ENCODE peak calls at places on chromosomes 1 and 21, in four cellular contexts. Z is GM12878, G is H1, O is K562. R is an unnamed sample.

GRCh38 chr1:100400332-100400933 is 48.1 kb downstream of the CDC14A start:
- DNase-seq in Z (no peak), G (no peak), O (peak), R (peak)

GRCh38 chr21:29258626-29259335 is 39.9 kb upstream of the BACH1 start:
- DNase-seq in Z (no peak), G (no peak), O (no peak), R (peak)

GRCh38 chr1:67691712-67692111 is 6.7 kb downstream of the GADD45A start:
- DNase-seq in Z (no peak), G (no peak), O (no peak), R (no peak)

GRCh38 chr1:112507896-112508241 is 896 bp upstream of the WNT2B start:
- DNase-seq in Z (no peak), G (peak), O (peak), R (no peak)

GRCh38 chr1:204367193-204367858 is 7.6 kb upstream of the PLEKHA6 start:
- DNase-seq in Z (no peak), G (no peak), O (no peak), R (no peak)

GRCh38 chr1:24914226-24915069 is 15.6 kb downstream of the RUNX3 start:
- DNase-seq in Z (no peak), G (no peak), O (no peak), R (peak)

GRCh38 chr1:89833183-89834077 is 12.6 kb downstream of the LRRC8D start:
- DNase-seq in Z (no peak), G (no peak), O (no peak), R (peak)

GRCh38 chr1:204904228-204904810 is 33.7 kb downstream of the NFASC start:
- DNase-seq in Z (no peak), G (no peak), O (no peak), R (no peak)

GRCh38 chr21:34900376-34900775 is 148.7 kb downstream of the RUNX1 start:
- DNase-seq in Z (no peak), G (no peak), O (no peak), R (no peak)

GRCh38 chr1:172425339-172425738 is 4.9 kb downstream of the C1orf105 start:
- DNase-seq in Z (no peak), G (no peak), O (peak), R (no peak)

GRCh38 chr1:168223681-168224515 is 1.9 kb upstream of the SFT2D2 start:
- DNase-seq in Z (no peak), G (no peak), O (no peak), R (no peak)

GRCh38 chr1:121594096-121594495 is 409.3 kb downstream of the SRGAP2C start:
- DNase-seq in Z (no peak), G (no peak), O (no peak), R (peak)

GRCh38 chr1:227880342-227880924 is 65.0 kb downstream of the PRSS38 start:
- DNase-seq in Z (no peak), G (no peak), O (no peak), R (no peak)

DNA sequence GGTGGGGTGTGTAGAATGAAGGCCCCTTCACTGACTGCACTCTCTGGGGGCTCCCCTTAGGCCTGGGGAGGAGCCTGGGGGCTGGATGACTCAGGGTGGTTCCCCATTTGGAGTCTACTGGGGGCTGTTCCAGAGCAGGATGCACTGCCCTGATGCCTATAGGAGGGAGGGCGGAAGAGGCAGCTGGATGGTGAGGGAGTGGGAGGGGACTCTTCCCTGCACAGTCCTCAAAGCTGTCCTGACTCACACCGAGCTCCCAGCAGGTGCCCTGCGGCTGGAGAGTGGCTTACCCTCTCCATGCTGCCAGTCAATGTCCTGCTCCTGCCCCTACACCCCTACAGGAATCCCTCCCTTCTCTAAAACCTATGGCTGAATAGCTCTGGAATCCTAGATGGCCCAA is 204.4 kb downstream of the TRABD2B start:
- DNase-seq in Z (no peak), G (no peak), O (no peak), R (no peak)
- TF ChIP-seq RFX5 in Z (no peak), G (no peak), O (no peak), R (no peak)

DNA sequence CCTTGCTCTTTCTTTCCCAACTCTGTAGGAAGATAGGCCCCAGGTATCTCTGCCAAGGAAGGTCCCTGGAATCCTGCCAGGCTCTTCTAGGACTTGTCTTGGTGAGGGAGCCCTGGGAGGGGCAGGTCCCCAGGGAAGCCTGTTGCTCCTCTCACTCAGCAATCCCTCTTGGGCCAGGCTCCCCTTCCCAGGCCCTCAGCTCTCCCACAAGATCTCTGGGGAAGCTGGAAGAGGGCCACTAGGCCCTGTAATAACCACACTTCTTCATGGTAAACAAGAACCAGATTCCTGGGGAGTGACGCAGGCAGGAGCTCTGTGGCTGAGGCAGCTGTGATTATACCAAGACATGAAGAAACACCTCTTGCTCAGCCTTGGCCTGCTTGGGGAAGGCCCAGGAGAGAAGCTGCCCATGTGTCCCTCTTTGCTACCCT is 9.9 kb upstream of the MAPKAPK2 start:
- DNase-seq in Z (no peak), G (no peak), O (no peak), R (no peak)
- TF ChIP-seq POLR2AphosphoS5 in Z (no peak), G (no peak), O (no peak), R (no peak)

DNA sequence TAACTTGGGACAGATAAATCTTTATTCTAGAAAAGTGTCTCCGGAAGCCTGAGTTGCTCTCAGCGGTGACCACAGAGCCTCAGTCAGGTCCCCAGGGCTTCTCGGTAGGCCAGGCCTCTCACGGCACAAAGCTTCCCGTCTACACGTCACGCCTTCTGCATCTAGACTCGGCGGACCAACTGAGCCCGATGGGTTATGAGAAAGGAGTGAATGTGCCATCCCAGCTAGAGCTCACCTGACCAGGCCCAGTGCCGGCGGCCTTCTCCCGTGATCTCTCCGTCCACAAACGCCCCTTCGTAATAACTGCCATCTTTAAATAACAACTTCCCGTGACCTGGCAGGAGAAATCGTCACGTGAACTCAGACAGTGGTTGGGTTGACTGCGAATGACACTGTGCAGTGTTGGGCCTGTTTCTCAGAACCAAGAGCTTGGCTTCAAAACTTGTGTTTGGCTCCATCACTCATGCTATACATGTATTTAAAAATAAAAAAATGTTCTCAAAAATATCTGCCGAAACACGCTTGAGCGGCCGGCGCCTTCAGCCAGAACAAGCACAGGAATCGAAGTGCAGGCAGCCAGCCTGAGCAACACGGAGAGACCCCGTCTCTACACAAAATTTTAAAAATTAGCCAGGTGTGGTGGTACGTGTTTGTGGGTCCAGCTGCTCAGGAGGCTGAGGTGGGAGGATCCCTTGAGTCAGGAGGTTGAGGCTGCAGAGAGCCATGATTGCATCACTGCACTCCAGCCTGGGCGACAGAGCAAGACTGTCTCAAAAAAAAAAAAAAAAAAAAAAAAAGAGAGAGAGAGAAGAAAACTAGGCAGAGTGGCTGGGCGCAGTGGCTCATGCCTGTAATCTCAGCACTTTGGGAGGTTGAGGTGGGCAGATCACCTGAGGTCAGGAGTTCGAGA is 3.1 kb downstream of the MORN1 start:
- DNase-seq in Z (no peak), G (no peak), O (no peak), R (no peak)
- TF ChIP-seq CEBPB in Z (no peak), G (no peak), O (no peak), R (no peak)

GRCh38 chr1:30839827-30840359 is 68.7 kb downstream of the SDC3 start:
- DNase-seq in Z (no peak), G (no peak), O (no peak), R (no peak)

GRCh38 chr1:30829889-30830288 is 72.3 kb upstream of the LAPTM5 start:
- DNase-seq in Z (no peak), G (no peak), O (no peak), R (no peak)

GRCh38 chr1:30830537-30830936 is 73.0 kb upstream of the LAPTM5 start:
- DNase-seq in Z (no peak), G (no peak), O (no peak), R (no peak)

GRCh38 chr1:30837653-30838052 is 70.9 kb downstream of the SDC3 start:
- DNase-seq in Z (no peak), G (no peak), O (no peak), R (no peak)

DNA sequence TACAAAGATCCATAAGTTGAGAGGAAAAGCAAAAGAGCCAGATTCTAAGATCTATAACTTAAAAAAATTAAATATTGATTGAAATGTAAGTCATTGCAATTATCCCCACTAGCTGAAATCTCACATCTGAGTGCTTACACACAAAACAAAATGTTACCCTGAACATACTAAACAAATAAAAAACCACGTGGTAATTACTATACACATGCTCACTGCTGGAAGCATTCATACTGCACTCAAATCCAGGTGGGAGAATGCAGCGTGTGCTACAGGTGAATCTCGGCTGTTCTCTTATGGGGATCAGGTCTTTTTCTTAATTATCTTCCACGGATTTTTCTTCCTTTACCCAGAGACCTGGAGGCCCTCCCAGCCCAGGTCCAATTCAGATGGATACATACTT is 74.3 kb downstream of the SDC3 start:
- DNase-seq in Z (no peak), G (no peak), O (no peak), R (no peak)
- TF ChIP-seq RFX5 in Z (no peak), G (no peak), O (no peak), R (no peak)

DNA sequence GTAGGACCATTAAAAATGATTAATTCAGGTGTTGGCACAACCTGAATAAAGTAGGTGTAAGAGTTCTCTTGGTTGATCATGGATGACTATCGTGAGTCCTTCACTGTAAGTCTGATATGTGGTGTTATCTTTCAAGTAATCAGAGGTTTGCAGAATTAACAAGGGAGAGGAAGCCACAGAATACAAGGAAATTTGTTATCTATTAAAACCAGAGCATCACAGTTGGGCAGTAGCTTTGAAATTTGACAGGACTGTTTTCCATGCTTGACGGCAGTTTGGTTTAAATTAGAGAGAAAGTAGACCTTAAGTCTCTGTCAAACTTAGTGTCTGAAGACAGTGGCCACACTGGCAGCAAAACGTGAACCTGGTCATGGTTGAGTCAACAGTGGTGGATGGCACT is 139.5 kb upstream of the KCNK2 start:
- DNase-seq in Z (no peak), G (no peak), O (peak), R (no peak)
- TF ChIP-seq POLR2AphosphoS5 in Z (no peak), G (no peak), O (no peak), R (no peak)

GRCh38 chr1:36304521-36304920 is 1.6 kb upstream of the SH3D21 start:
- DNase-seq in Z (no peak), G (no peak), O (no peak), R (no peak)
- TF ChIP-seq CEBPB in Z (no peak), G (no peak), O (no peak), R (no peak)

GRCh38 chr1:91872560-91873081 is 13.3 kb downstream of the TGFBR3 start:
- DNase-seq in Z (no peak), G (no peak), O (peak), R (peak)

GRCh38 chr1:91877574-91878208 is 8.3 kb downstream of the TGFBR3 start:
- DNase-seq in Z (no peak), G (no peak), O (no peak), R (no peak)

GRCh38 chr1:91876751-91877573 is 9.0 kb downstream of the TGFBR3 start:
- DNase-seq in Z (no peak), G (no peak), O (no peak), R (no peak)

GRCh38 chr1:91874167-91874566 is 11.8 kb downstream of the TGFBR3 start:
- DNase-seq in Z (no peak), G (no peak), O (no peak), R (no peak)

DNA sequence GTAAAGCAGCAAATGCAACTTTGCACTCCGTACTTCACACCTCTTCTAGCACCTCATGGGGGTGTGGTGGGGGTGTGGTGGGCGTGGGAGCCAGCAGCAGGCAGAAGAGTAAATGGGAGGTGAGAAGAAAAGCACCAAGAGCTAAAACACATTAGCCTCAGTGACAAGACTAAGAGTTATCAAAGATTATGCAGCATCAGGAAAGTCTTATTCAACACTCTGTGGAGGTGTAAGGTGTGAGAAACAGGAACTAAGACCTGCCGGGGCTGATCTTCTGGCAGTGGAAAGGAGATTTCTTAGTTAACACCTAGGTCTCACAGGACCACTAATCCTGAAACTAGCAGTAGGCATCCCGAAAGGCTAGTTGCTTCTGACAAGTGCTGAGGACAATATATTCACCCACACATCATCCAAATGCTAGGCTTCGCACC is 9.9 kb downstream of the TGFBR3 start:
- DNase-seq in Z (peak), G (no peak), O (no peak), R (no peak)
- TF ChIP-seq RFX5 in Z (no peak), G (no peak), O (no peak), R (no peak)

GRCh38 chr1:56446531-56447098 is 132.7 kb downstream of the PLPP3 start:
- DNase-seq in Z (no peak), G (no peak), O (no peak), R (no peak)
- TF ChIP-seq POLR2AphosphoS5 in Z (no peak), G (no peak), O (no peak), R (no peak)

DNA sequence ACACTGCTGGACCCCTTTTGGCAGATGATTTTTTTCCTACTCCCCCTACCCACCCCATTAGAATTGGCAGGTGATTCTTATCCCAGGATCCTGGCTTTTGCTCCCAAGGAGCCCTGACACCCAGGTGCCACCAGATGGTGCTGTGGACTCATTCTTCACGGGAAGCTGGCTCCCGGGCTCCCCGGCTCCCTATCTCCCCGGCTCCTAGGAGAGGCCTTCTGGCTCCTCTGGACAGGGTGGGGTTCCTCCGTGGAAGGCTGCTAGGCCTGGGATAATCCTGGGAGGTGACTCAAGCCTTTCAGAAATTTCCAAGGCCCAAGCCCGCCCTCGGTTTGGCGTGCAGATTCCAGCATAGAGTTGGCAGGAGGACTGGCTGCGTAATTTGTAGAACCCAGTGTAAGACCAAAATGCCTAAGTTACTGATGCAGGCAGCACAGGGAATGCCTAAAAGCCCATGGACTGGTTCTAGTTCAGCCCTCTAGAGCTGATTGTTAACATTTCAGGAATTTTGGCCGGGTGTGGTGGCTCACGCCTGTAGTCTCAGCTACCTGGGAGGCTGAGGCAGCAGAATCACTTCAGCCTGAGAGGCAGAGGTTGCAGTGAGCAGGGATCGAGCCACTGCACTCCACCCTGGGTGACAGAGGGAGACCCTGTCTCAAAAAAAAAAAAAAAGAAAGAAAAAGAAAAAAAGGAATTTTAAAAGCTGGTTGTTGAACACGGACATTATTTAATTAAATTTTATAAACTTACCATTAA is 6.8 kb upstream of the BSDC1 start:
- DNase-seq in Z (no peak), G (peak), O (peak), R (peak)
- TF ChIP-seq CEBPB in Z (no peak), G (no peak), O (no peak), R (no peak)